ENCODE peak calls at places on chromosomes 5 and 9, in four cellular contexts. L is A549, S is transverse colon, G is upper lobe of left lung. W is an unnamed sample.

GRCh38 chr5:3997670-3998069 is 402.0 kb downstream of the IRX1 start:
- DNase-seq in G (no peak), S (no peak), L (no peak), W (no peak)

GRCh38 chr9:105330201-105330600 is 85.8 kb downstream of the SLC44A1 start:
- DNase-seq in L (no peak), G (no peak), S (no peak), W (no peak)

GRCh38 chr5:133779828-133780475 is 167.6 kb upstream of the FSTL4 start:
- DNase-seq in L (no peak), S (no peak), G (no peak), W (no peak)

GRCh38 chr9:85502815-85503643 is 238.7 kb downstream of the AGTPBP1 start:
- DNase-seq in S (no peak), G (no peak), L (no peak), W (no peak)

GRCh38 chr9:36136277-36136893 is at the start of gene GLIPR2:
- DNase-seq in S (peak; percentile 87), L (peak; percentile 77), G (peak; percentile 96), W (peak; percentile 92)

GRCh38 chr5:57232293-57233033 is 58.6 kb downstream of the GPBP1 start:
- DNase-seq in S (no peak), G (no peak), L (no peak), W (no peak)

GRCh38 chr5:120405291-120405864 is 58.7 kb upstream of the PRR16 start:
- DNase-seq in L (no peak), G (no peak), S (no peak), W (no peak)

GRCh38 chr5:128014578-128014977 is 69.0 kb upstream of the SLC12A2 start:
- DNase-seq in S (no peak), G (no peak), L (no peak), W (no peak)

GRCh38 chr5:124912653-124913328 is 166.4 kb upstream of the ZNF608 start:
- DNase-seq in S (no peak), G (no peak), L (no peak), W (no peak)

GRCh38 chr5:115831163-115831768 is 10.1 kb downstream of the ATG12 start:
- DNase-seq in L (peak; percentile 44), S (peak; percentile 15), G (no peak), W (no peak)

GRCh38 chr5:42991477-42992034 is 48.6 kb downstream of the ANXA2R start:
- DNase-seq in L (no peak), G (no peak), S (peak; percentile 10), W (no peak)

GRCh38 chr5:118405650-118406061 is 582.7 kb downstream of the DTWD2 start:
- DNase-seq in S (no peak), G (no peak), L (no peak), W (no peak)

GRCh38 chr9:95507456-95508241 is 9.1 kb downstream of the PTCH1 start:
- DNase-seq in S (peak; percentile 71), L (peak; percentile 18), G (peak; percentile 83), W (peak; percentile 72)

GRCh38 chr9:131530546-131530929 is 525 bp downstream of the UCK1 start:
- DNase-seq in S (peak; percentile 47), G (no peak), L (peak; percentile 92), W (no peak)

GRCh38 chr5:42974546-42974945 is 65.6 kb downstream of the ANXA2R start:
- DNase-seq in G (no peak), L (no peak), S (no peak), W (no peak)

GRCh38 chr9:2849943-2850342 is 6.0 kb upstream of the PUM3 start:
- DNase-seq in S (no peak), L (no peak), G (no peak), W (no peak)

GRCh38 chr5:11918463-11919045 is 14.3 kb upstream of the CTNND2 start:
- DNase-seq in S (no peak), L (no peak), G (peak; percentile 26), W (no peak)

GRCh38 chr9:130446111-130446861 is 1.5 kb downstream of the ASS1 start:
- DNase-seq in L (no peak), G (peak; percentile 87), S (peak; percentile 71), W (peak; percentile 81)

GRCh38 chr9:121686930-121687541 is 35.6 kb downstream of the DAB2IP start:
- DNase-seq in L (peak; percentile 79), G (no peak), S (peak; percentile 86), W (peak; percentile 90)

GRCh38 chr9:133141833-133142594 is 21.0 kb upstream of the RALGDS start:
- DNase-seq in L (no peak), S (peak; percentile 61), G (peak; percentile 56), W (no peak)

GRCh38 chr5:61941637-61942036 is 364.4 kb upstream of the KIF2A start:
- DNase-seq in L (no peak), G (no peak), S (no peak), W (no peak)

GRCh38 chr5:138964547-138965174 is 89.5 kb upstream of the LRRTM2 start:
- DNase-seq in S (no peak), G (no peak), L (no peak), W (no peak)

GRCh38 chr9:69028754-69029153 is 6.8 kb upstream of the FXN start:
- DNase-seq in S (no peak), G (no peak), L (no peak), W (no peak)

GRCh38 chr5:27748847-27749246 is 710.5 kb upstream of the CDH9 start:
- DNase-seq in S (no peak), L (no peak), G (no peak), W (no peak)

GRCh38 chr5:4255441-4255840 is 659.8 kb downstream of the IRX1 start:
- DNase-seq in L (no peak), G (no peak), S (no peak), W (no peak)

GRCh38 chr5:14156611-14157493 is 13.7 kb downstream of the TRIO start:
- DNase-seq in G (no peak), L (peak; percentile 70), S (no peak), W (no peak)

GRCh38 chr5:77167695-77168111 is 42.8 kb upstream of the PDE8B start:
- DNase-seq in G (peak; percentile 30), L (peak; percentile 87), S (no peak), W (no peak)

GRCh38 chr5:132887326-132887725 is 13.9 kb downstream of the LEAP2 start:
- DNase-seq in G (no peak), L (no peak), S (no peak), W (no peak)

GRCh38 chr9:126057869-126058467 is 268.7 kb upstream of the MVB12B start:
- DNase-seq in L (no peak), S (no peak), G (no peak), W (no peak)

GRCh38 chr9:69898714-69899209 is 78.1 kb downstream of the CFAP95 start:
- DNase-seq in L (no peak), S (no peak), G (no peak), W (no peak)

GRCh38 chr9:93223241-93224180 is 39.6 kb downstream of the WNK2 start:
- DNase-seq in G (no peak), S (peak; percentile 66), L (peak; percentile 65), W (peak; percentile 73)

GRCh38 chr5:76547242-76547890 is 75.8 kb downstream of the F2RL2 start:
- DNase-seq in L (no peak), G (no peak), S (no peak), W (no peak)

GRCh38 chr5:14414007-14414406 is 167.6 kb upstream of the OTULINL start:
- DNase-seq in S (no peak), G (peak; percentile 39), L (no peak), W (no peak)

GRCh38 chr9:132350861-132351315 is 3.9 kb downstream of the SETX start:
- DNase-seq in S (no peak), G (no peak), L (no peak), W (no peak)

GRCh38 chr9:69857131-69857530 is 36.5 kb downstream of the CFAP95 start:
- DNase-seq in L (no peak), G (no peak), S (no peak), W (no peak)

GRCh38 chr5:56330167-56330566 is 97.0 kb upstream of the ANKRD55 start:
- DNase-seq in S (no peak), G (no peak), L (no peak), W (no peak)

GRCh38 chr9:8863064-8863463 is 1063.5 kb upstream of the DMAC1 start:
- DNase-seq in G (no peak), S (no peak), L (no peak), W (no peak)

GRCh38 chr9:90766736-90767135 is 34.9 kb upstream of the SYK start:
- DNase-seq in S (no peak), G (no peak), L (no peak), W (no peak)
- H3K9me3 ChIP-seq in S (peaks cover 6% of the 10 kb centered on the region), G (no peaks in the 10 kb centered on the region), L (peaks cover 10% of the 10 kb centered on the region), W (peaks cover 9% of the 10 kb centered on the region)

DNA sequence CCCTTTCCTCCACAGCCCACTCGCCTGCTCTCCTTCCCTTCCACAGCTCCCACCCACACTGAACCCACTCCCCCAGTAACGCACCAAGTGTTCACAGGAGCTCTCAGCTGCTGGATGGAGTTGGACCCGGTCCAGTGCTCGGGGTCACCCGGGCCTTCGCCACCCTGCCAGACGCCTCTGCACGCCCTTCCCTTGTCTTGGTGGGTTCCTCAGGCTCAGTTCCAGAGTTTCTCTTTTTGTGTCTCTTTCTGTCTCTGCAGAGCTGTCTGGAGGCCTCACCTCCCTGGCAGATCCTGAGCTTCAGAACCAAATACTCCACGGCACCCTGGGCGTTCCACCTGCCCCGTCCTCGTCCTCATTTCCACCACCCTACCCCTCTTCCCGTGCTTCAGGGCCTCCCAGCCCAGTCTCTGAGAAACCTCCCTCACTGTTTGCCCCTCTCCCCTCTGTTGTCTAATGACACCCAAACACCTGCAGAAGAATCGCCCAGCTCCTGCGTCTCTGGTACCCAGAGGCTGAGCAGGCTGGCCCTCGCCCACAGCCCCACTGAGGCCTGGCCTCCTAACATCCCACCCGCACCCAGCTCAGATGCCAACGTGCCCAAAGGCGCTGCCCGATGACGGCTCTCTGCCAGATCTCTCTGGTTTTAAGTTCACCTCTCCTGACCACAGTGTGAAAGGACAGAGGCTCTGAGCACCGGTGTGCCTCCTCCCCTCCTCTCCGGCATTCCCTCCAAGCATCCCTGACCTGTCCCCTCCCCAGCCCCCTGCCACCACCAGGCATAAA is 74.2 kb downstream of the COL23A1 start:
- DNase-seq in S (no peak), L (no peak), G (peak; percentile 69), W (no peak)
- H3K9me3 ChIP-seq in S (no peaks in the 10 kb centered on the region), L (peaks cover 15% of the 10 kb centered on the region), G (no peaks in the 10 kb centered on the region), W (no peaks in the 10 kb centered on the region)

GRCh38 chr9:137725598-137725997 is 106.8 kb downstream of the EHMT1 start:
- DNase-seq in L (no peak), G (no peak), S (no peak), W (no peak)
- H3K9me3 ChIP-seq in L (no peaks in the 10 kb centered on the region), G (no peaks in the 10 kb centered on the region), S (no peaks in the 10 kb centered on the region), W (no peaks in the 10 kb centered on the region)

GRCh38 chr5:1201327-1202025 is at the start of gene SLC6A19:
- DNase-seq in G (peak; percentile 73), S (no peak), L (no peak), W (no peak)

GRCh38 chr5:1203311-1203967 is 2.0 kb downstream of the SLC6A19 start:
- DNase-seq in G (peak; percentile 69), S (no peak), L (no peak), W (no peak)

GRCh38 chr5:1200495-1201326 is 684 bp upstream of the SLC6A19 start:
- DNase-seq in G (peak; percentile 67), L (no peak), S (no peak), W (no peak)

GRCh38 chr5:1202798-1203185 is 1.4 kb downstream of the SLC6A19 start:
- DNase-seq in G (no peak), L (no peak), S (no peak), W (no peak)

GRCh38 chr5:1202026-1202797 is 817 bp downstream of the SLC6A19 start:
- DNase-seq in G (peak; percentile 77), S (no peak), L (no peak), W (peak; percentile 51)
- H3K9me3 ChIP-seq in G (no peaks in the 10 kb centered on the region), S (no peaks in the 10 kb centered on the region), L (no peaks in the 10 kb centered on the region), W (no peaks in the 10 kb centered on the region)

GRCh38 chr5:178989311-178989710 is 5.8 kb downstream of the GRM6 start:
- DNase-seq in G (no peak), S (no peak), L (no peak), W (no peak)
- H3K9me3 ChIP-seq in G (peaks cover 12% of the 10 kb centered on the region), S (peaks cover 34% of the 10 kb centered on the region), L (peaks cover 24% of the 10 kb centered on the region), W (peaks cover 65% of the 10 kb centered on the region)

GRCh38 chr5:150960791-150961396 is 56.1 kb upstream of the ZNF300 start:
- DNase-seq in S (no peak), G (no peak), L (no peak), W (no peak)
- H3K9me3 ChIP-seq in S (peaks cover 8% of the 10 kb centered on the region), G (peaks cover 9% of the 10 kb centered on the region), L (peaks cover 34% of the 10 kb centered on the region), W (peaks cover 51% of the 10 kb centered on the region)